ENCODE peak calls at places on chromosome 17, in five cellular contexts. I is Panc1, K is K562, A is GM12878, H is HepG2. C is an unnamed sample.

GRCh38 chr17:61904094-61904710 is 23.6 kb downstream of the INTS2 start:
- DNase-seq in H (no peak), K (no peak), A (peak; percentile 25), I (no peak), C (no peak)

GRCh38 chr17:81050645-81051625 is 16.0 kb downstream of the BAIAP2 start:
- DNase-seq in H (no peak), A (no peak), K (no peak), I (no peak), C (no peak)

GRCh38 chr17:73758245-73758644 is 114.0 kb upstream of the SDK2 start:
- DNase-seq in A (no peak), H (no peak), I (no peak), K (no peak), C (no peak)

GRCh38 chr17:31535581-31535981 is 144.1 kb downstream of the RAB11FIP4 start:
- DNase-seq in I (no peak), H (no peak), K (no peak), A (peak; percentile 63), C (no peak)

GRCh38 chr17:4566785-4567184 is 6.4 kb upstream of the GGT6 start:
- DNase-seq in H (peak; percentile 69), K (peak; percentile 59), A (no peak), I (peak; percentile 32), C (peak; percentile 66)

GRCh38 chr17:14760212-14760611 is 459.3 kb downstream of the HS3ST3B1 start:
- DNase-seq in H (no peak), A (no peak), I (no peak), K (no peak), C (no peak)

GRCh38 chr17:7688808-7689316 is 585 bp downstream of the WRAP53 start:
- DNase-seq in A (no peak), H (no peak), I (no peak), K (no peak), C (no peak)

GRCh38 chr17:3982113-3982512 is 17.9 kb upstream of the ATP2A3 start:
- DNase-seq in K (no peak), I (no peak), H (no peak), A (no peak), C (no peak)

GRCh38 chr17:71580220-71580619 is 540.6 kb upstream of the SOX9 start:
- DNase-seq in A (no peak), I (no peak), K (no peak), H (no peak), C (no peak)

GRCh38 chr17:1053661-1054360 is 56.9 kb downstream of the TIMM22 start:
- DNase-seq in K (no peak), H (no peak), A (no peak), I (no peak), C (no peak)

GRCh38 chr17:49829026-49829425 is 18.8 kb downstream of the TAC4 start:
- DNase-seq in A (no peak), K (no peak), I (no peak), H (no peak), C (no peak)

GRCh38 chr17:18087610-18088491 is at the start of gene DRG2:
- DNase-seq in I (peak; percentile 66), A (peak; percentile 65), H (peak; percentile 94), K (peak; percentile 82), C (peak; percentile 83)

GRCh38 chr17:59848778-59849177 is 44.0 kb downstream of the TUBD1 start:
- DNase-seq in I (no peak), K (no peak), A (no peak), H (peak; percentile 75), C (no peak)

GRCh38 chr17:4101799-4102405 is 40.9 kb downstream of the ZZEF1 start:
- DNase-seq in K (no peak), A (no peak), I (no peak), H (no peak), C (no peak)

GRCh38 chr17:37699285-37699973 is 45.4 kb downstream of the HNF1B start:
- DNase-seq in A (no peak), H (no peak), K (no peak), I (no peak), C (no peak)

GRCh38 chr17:17840751-17841591 is 4.2 kb upstream of the SREBF1 start:
- DNase-seq in A (no peak), I (no peak), K (no peak), H (peak; percentile 35), C (no peak)

GRCh38 chr17:73485130-73485529 is 159.1 kb downstream of the SDK2 start:
- DNase-seq in K (no peak), I (no peak), A (no peak), H (no peak), C (no peak)

GRCh38 chr17:49987681-49988441 is 7.2 kb downstream of the DLX3 start:
- DNase-seq in K (no peak), A (no peak), I (no peak), H (no peak), C (no peak)

GRCh38 chr17:57035971-57036481 is 49.0 kb upstream of the AKAP1 start:
- DNase-seq in H (no peak), I (no peak), A (no peak), K (no peak), C (no peak)

GRCh38 chr17:80888276-80889160 is 103.1 kb upstream of the CHMP6 start:
- DNase-seq in I (no peak), A (no peak), K (no peak), H (no peak), C (no peak)

DNA sequence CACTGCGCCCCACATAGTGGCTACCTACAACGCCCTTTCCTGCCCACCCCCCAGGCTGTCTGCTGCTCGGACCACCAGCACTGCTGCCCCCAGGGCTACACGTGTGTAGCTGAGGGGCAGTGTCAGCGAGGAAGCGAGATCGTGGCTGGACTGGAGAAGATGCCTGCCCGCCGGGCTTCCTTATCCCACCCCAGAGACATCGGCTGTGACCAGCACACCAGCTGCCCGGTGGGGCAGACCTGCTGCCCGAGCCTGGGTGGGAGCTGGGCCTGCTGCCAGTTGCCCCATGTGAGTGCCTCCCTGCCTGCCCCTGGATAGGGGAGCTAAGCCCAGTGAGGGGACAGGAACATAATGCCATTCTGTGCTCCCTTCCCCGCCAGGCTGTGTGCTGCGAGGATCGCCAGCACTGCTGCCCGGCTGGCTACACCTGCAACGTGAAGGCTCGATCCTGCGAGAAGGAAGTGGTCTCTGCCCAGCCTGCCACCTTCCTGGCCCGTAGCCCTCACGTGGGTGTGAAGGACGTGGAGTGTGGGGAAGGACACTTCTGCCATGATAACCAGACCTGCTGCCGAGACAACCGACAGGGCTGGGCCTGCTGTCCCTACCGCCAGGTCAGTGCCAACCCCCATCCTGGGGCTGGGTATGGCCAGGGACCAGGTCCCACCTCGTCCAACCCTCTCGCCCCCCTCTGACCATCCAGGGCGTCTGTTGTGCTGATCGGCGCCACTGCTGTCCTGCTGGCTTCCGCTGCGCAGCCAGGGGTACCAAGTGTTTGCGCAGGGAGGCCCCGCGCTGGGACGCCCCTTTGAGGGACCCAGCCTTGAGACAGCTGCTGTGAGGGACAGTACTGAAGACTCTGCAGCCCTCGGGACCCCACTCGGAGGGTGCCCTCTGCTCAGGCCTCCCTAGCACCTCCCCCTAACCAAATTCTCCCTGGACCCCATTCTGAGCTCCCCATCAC is 7.1 kb downstream of the GRN start:
- DNase-seq in H (no peak), A (no peak), K (peak; percentile 10), I (no peak), C (no peak)
- TF ChIP-seq SIN3A in H (no peak), A (no peak), K (no peak), I (no peak), C (no peak)

GRCh38 chr17:40218740-40219072 is 398 bp upstream of the WIPF2 start:
- DNase-seq in K (peak; percentile 82), A (peak; percentile 40), H (peak; percentile 37), I (no peak), C (peak; percentile 47)
- TF ChIP-seq REST in K (no peak), A (no peak), H (no peak), I (no peak), C (no peak)

DNA sequence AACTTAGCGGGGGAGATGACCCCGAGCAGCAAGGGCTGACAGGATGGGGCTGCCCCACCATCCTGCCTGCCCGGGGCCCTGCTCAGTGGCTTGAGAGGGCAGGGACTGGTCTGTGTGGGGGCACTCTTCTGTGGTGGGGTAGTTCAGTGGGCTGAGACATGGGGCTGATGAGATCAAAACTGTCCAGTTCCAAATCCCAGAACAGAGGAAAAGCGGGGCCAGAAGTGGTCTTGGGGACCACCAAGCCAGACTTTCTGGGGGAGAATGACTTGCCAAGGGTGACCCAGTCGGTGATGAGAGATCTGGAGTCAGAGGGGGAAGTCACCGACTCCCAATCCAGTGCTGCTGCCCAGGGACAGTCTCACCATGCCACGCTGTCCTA is 27.6 kb downstream of the GOSR2 start:
- DNase-seq in A (no peak), I (no peak), K (no peak), H (no peak), C (no peak)
- TF ChIP-seq SIN3A in A (no peak), I (no peak), K (no peak), H (no peak), C (no peak)

DNA sequence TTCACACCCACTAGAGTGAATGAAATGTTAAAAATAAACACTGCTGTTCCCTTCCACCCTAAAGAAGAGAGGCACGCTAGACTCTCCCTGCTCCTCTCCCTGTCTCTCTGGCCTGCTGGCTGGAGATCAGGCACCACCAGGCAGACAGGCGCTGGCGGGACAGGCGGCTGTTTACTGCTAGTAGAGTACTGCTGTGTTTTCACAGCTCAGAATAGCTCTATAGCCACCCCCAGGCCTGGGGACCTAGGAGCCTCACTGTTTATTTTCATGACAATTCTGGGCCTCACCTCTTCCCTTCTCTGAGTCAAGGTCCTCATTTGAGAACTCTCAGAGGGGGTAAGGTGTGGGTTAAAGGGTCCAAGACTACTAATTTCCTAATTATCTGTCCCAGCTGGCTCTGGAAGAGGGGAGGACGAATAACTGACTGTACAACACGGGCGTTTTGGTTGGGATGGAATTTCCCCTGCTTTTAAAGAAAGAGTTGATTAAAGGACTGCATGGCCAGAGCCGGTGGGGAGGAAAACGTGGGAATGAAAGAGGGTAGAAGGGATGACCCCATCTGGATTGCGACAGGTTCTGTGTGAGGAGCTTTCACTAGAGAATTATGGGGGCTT is 9.0 kb upstream of the G6PC1 start:
- DNase-seq in A (no peak), K (no peak), H (peak; percentile 63), I (no peak), C (no peak)
- TF ChIP-seq REST in A (no peak), K (no peak), H (no peak), I (no peak), C (no peak)

DNA sequence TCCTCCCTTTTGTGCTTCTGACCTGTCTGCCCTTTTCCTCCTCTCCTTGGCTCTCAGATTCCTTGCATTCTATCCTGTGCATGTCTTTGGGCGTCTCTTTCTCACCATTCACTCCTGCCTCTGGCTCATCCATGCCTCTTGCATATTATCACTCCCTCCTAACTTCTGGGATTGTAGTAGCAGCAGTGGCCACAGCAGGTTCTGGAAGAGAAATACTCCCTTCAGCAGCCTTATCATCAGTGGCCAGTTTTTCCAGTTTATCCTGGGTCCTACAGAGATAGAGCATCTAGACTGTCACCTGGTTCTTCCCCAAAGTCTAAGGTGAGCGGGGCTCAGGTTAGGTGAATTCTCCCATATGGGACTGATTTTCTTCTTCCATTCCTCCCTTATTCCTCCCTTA is 354.0 kb upstream of the CCL2 start:
- DNase-seq in A (no peak), I (no peak), H (no peak), K (peak; percentile 26), C (no peak)
- TF ChIP-seq SIN3A in A (no peak), I (no peak), H (no peak), K (no peak), C (no peak)